ENCODE peak calls at places on chromosomes 3 and 15, in nine cellular contexts. P is HL-60, A is fibroblast of villous mesenchyme, M is mesenteric fat pad, Q is iris pigment epithelial cell, B is LoVo, E is NCI-H524, W is BJ, K is NCI-H446 treated with DMSO at 0.1 percent for 48 hours. C is an unnamed sample.

GRCh38 chr15:66820474-66821258 is 118.6 kb downstream of the SMAD6 start:
- DNase-seq in W (no peak), K (no peak), M (peak), B (no peak), Q (no peak), P (no peak), E (no peak), A (no peak), C (peak)

GRCh38 chr15:42059661-42060476 is 34.5 kb downstream of the PLA2G4D start:
- DNase-seq in Q (peak), E (peak), K (no peak), A (peak), P (peak), M (peak), W (no peak), B (peak), C (peak)

GRCh38 chr3:86793786-86794185 is 197.2 kb downstream of the VGLL3 start:
- DNase-seq in P (no peak), Q (peak), E (no peak), A (peak), M (no peak), B (peak), K (no peak), W (peak), C (no peak)

GRCh38 chr3:168124791-168125190 is 29.1 kb upstream of the GOLIM4 start:
- DNase-seq in Q (no peak), P (no peak), B (no peak), M (no peak), E (no peak), K (no peak), A (no peak), W (no peak), C (no peak)

GRCh38 chr15:64247906-64248541 is 85.2 kb upstream of the PPIB start:
- DNase-seq in E (no peak), W (peak), A (peak), K (peak), P (peak), Q (peak), M (no peak), B (peak), C (peak)

GRCh38 chr3:187858086-187858485 is 112.8 kb upstream of the BCL6 start:
- DNase-seq in K (no peak), W (no peak), B (no peak), Q (no peak), E (no peak), P (no peak), M (no peak), A (no peak), C (no peak)

GRCh38 chr15:29268706-29269484 is 727 bp downstream of the NSMCE3 start:
- DNase-seq in A (peak), W (no peak), E (peak), P (peak), B (peak), M (no peak), K (no peak), Q (peak), C (peak)

GRCh38 chr3:78831446-78831972 is 936.3 kb downstream of the ROBO1 start:
- DNase-seq in E (no peak), Q (no peak), A (no peak), W (no peak), B (no peak), K (no peak), P (no peak), M (no peak), C (no peak)

GRCh38 chr15:75966073-75966472 is 46.2 kb downstream of the NRG4 start:
- DNase-seq in B (no peak), Q (peak), M (no peak), W (peak), P (no peak), E (no peak), A (peak), K (no peak), C (no peak)

GRCh38 chr3:150407818-150408231 is 273 bp upstream of the TSC22D2 start:
- DNase-seq in E (no peak), A (peak), K (no peak), W (no peak), M (no peak), Q (peak), P (no peak), B (no peak), C (no peak)

GRCh38 chr15:77659350-77660321 is 26.9 kb upstream of the LINGO1 start:
- DNase-seq in P (peak), E (peak), W (no peak), A (peak), B (peak), K (peak), Q (peak), M (no peak), C (peak)

GRCh38 chr3:115823083-115823482 is 199.8 kb downstream of the GAP43 start:
- DNase-seq in P (no peak), K (no peak), A (no peak), M (no peak), E (no peak), B (no peak), W (no peak), Q (no peak), C (no peak)

GRCh38 chr15:91478717-91479191 is 374.8 kb upstream of the SLCO3A1 start:
- DNase-seq in B (no peak), W (no peak), Q (no peak), A (no peak), M (no peak), K (no peak), P (no peak), E (no peak), C (no peak)

GRCh38 chr15:27498700-27499099 is 527.7 kb downstream of the GABRG3 start:
- DNase-seq in M (no peak), E (no peak), P (no peak), B (no peak), W (no peak), Q (no peak), A (no peak), K (no peak), C (no peak)

GRCh38 chr15:63436872-63437375 is 55.3 kb upstream of the CA12 start:
- DNase-seq in M (no peak), A (peak), P (peak), Q (peak), E (peak), W (no peak), B (no peak), K (peak), C (peak)

GRCh38 chr15:74787251-74788041 is 5.6 kb downstream of the CSK start:
- DNase-seq in B (no peak), M (no peak), W (no peak), K (no peak), E (peak), Q (peak), P (peak), A (peak), C (peak)

GRCh38 chr3:141840737-141841544 is 35.5 kb upstream of the ATP1B3 start:
- DNase-seq in A (no peak), E (no peak), Q (peak), B (peak), K (no peak), W (no peak), M (no peak), P (no peak), C (no peak)

GRCh38 chr3:71809321-71809720 is 24.4 kb upstream of the PROK2 start:
- DNase-seq in B (no peak), E (peak), P (no peak), K (no peak), M (no peak), A (no peak), W (no peak), Q (no peak), C (no peak)

GRCh38 chr15:44193651-44194396 is 1.2 kb downstream of the FRMD5 start:
- DNase-seq in K (no peak), E (peak), A (peak), B (peak), M (no peak), Q (peak), P (no peak), W (no peak), C (peak)

GRCh38 chr3:184129012-184129411 is 6.1 kb upstream of the EIF2B5 start:
- DNase-seq in W (no peak), M (no peak), B (peak), K (no peak), E (peak), Q (peak), A (peak), P (peak), C (peak)

GRCh38 chr3:171306631-171307030 is 153.6 kb downstream of the TNIK start:
- DNase-seq in A (peak), K (peak), E (no peak), W (peak), P (no peak), M (no peak), Q (peak), B (no peak), C (no peak)

GRCh38 chr3:90011136-90011535 is 903.7 kb downstream of the EPHA3 start:
- DNase-seq in P (no peak), A (peak), E (no peak), Q (no peak), B (no peak), M (no peak), W (no peak), K (no peak), C (no peak)

GRCh38 chr3:24494616-24495333 is at the start of gene THRB:
- DNase-seq in P (peak), B (peak), W (no peak), E (peak), Q (peak), A (peak), K (no peak), M (peak), C (peak)

GRCh38 chr3:189204467-189204866 is 32.7 kb downstream of the TPRG1 start:
- DNase-seq in E (no peak), Q (no peak), P (no peak), A (no peak), K (no peak), M (no peak), W (no peak), B (no peak), C (no peak)

GRCh38 chr15:55710286-55710685 is 32.7 kb downstream of the PRTG start:
- DNase-seq in Q (no peak), K (no peak), M (no peak), P (no peak), B (no peak), W (peak), E (no peak), A (no peak), C (no peak)

GRCh38 chr15:35874260-35874905 is 328.4 kb upstream of the DPH6 start:
- DNase-seq in W (peak), E (no peak), B (peak), K (peak), M (no peak), P (no peak), Q (peak), A (peak), C (no peak)

GRCh38 chr3:86723433-86723832 is 267.5 kb downstream of the VGLL3 start:
- DNase-seq in Q (no peak), P (no peak), A (no peak), W (no peak), K (no peak), M (no peak), E (no peak), B (no peak), C (no peak)

C was measured in endodermal cell.